ENCODE peak calls at places on chromosome 20, in four cellular contexts. K is right cardiac atrium, Y is IMR-90, B is sigmoid colon. X is an unnamed sample.

GRCh38 chr20:7770578-7770977 is 169.7 kb downstream of the HAO1 start:
- DNase-seq in K (no peak), Y (no peak), B (no peak), X (peak; percentile 63)

GRCh38 chr20:64166712-64167615 is 2.7 kb downstream of the MYT1 start:
- DNase-seq in B (no peak), K (no peak), Y (no peak), X (no peak)

GRCh38 chr20:56759741-56760278 is 130.7 kb downstream of the TFAP2C start:
- DNase-seq in Y (no peak), B (no peak), K (no peak), X (peak; percentile 64)

GRCh38 chr20:9930142-9930541 is 91.3 kb upstream of the PAK5 start:
- DNase-seq in K (no peak), Y (no peak), B (no peak), X (peak; percentile 24)

GRCh38 chr20:59748555-59749292 is 144.4 kb downstream of the PHACTR3 start:
- DNase-seq in Y (peak; percentile 19), B (peak; percentile 84), K (peak; percentile 60), X (no peak)

GRCh38 chr20:61556116-61556515 is 304.1 kb downstream of the CDH4 start:
- DNase-seq in K (no peak), Y (peak; percentile 93), B (no peak), X (peak; percentile 79)

GRCh38 chr20:2093200-2093781 is 8.3 kb upstream of the STK35 start:
- DNase-seq in Y (no peak), B (no peak), K (no peak), X (peak; percentile 9)

GRCh38 chr20:31596831-31597482 is 8.1 kb upstream of the ID1 start:
- DNase-seq in B (no peak), K (no peak), Y (no peak), X (no peak)

GRCh38 chr20:59220161-59220560 is 56.5 kb downstream of the ZNF831 start:
- DNase-seq in Y (no peak), K (no peak), B (no peak), X (no peak)

GRCh38 chr20:36132802-36133211 is 21.7 kb upstream of the EPB41L1 start:
- DNase-seq in K (no peak), B (no peak), Y (no peak), X (no peak)

GRCh38 chr20:3407426-3408250 is at the start of gene DNAAF9:
- DNase-seq in B (peak; percentile 89), Y (peak; percentile 59), K (peak; percentile 75), X (peak; percentile 90)

GRCh38 chr20:39909447-39909846 is 779.6 kb downstream of the MAFB start:
- DNase-seq in K (peak; percentile 16), Y (no peak), B (peak; percentile 72), X (no peak)

GRCh38 chr20:61700595-61701140 is 365.0 kb downstream of the TAF4 start:
- DNase-seq in B (no peak), K (no peak), Y (no peak), X (no peak)

GRCh38 chr20:9338101-9338500 is 176.3 kb upstream of the LAMP5 start:
- DNase-seq in Y (no peak), K (no peak), B (no peak), X (no peak)

GRCh38 chr20:58614984-58615760 is 35.9 kb upstream of the STX16 start:
- DNase-seq in B (no peak), Y (no peak), K (peak; percentile 7), X (no peak)

GRCh38 chr20:31517373-31517772 is 3.1 kb downstream of the HM13 start:
- DNase-seq in K (no peak), B (no peak), Y (peak; percentile 58), X (peak; percentile 54)

GRCh38 chr20:58691773-58692578 is 624 bp upstream of the NPEPL1 start:
- DNase-seq in K (peak; percentile 80), B (peak; percentile 86), Y (no peak), X (no peak)

GRCh38 chr20:62573856-62574611 is 68.3 kb upstream of the SLCO4A1 start:
- DNase-seq in K (no peak), B (no peak), Y (no peak), X (no peak)

GRCh38 chr20:38198238-38198861 is 33.3 kb upstream of the TGM2 start:
- DNase-seq in B (peak; percentile 50), K (no peak), Y (peak; percentile 73), X (peak; percentile 60)

GRCh38 chr20:19936801-19937583 is 80.2 kb upstream of the NAA20 start:
- DNase-seq in Y (no peak), K (no peak), B (no peak), X (peak; percentile 20)

GRCh38 chr20:19938421-19938787 is 78.8 kb upstream of the NAA20 start:
- DNase-seq in K (no peak), Y (no peak), B (no peak), X (no peak)

GRCh38 chr20:19934792-19935491 is 82.2 kb upstream of the NAA20 start:
- DNase-seq in B (peak; percentile 79), K (peak; percentile 54), Y (no peak), X (peak; percentile 88)

GRCh38 chr20:19935842-19936241 is 81.3 kb upstream of the NAA20 start:
- DNase-seq in K (no peak), B (no peak), Y (no peak), X (peak; percentile 82)

DNA sequence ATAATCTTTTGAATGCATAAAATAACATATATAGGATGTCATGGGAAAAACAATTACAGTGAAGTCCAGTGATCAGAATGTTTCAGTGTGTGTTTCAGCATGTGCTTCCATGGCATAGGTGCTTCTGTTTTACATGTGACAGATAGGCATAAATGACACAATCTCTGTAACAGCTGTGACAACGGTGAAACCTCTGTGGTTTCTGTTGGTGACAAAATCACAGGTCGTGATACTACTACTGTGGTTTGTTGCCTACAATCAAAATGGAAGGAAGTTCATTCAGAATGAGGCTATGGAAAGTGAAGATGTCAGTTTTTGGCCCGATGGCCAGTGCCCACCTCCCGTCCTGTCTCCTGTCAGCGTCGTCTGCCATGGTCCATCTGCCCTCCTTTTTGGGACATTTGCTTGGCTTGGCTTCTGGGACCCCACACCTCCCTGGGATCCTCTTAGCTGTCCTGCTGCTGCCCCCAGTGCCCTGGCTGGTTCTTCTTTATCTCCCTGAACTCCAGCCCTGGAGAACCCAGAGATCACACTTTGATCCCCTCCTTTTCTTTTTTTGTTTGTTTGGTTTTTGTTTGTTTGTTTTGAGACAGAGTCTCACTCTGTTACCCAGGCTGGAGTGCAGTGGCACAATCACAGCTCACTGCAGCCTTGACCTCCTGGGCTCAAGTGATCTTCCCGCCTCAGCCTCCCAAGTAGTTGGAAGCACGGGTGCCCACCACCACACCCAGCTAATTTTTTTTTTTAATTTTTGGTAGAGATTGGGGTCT is 79.3 kb upstream of the NAA20 start:
- DNase-seq in Y (no peak), B (no peak), K (no peak), X (no peak)
- H3K4me1 ChIP-seq in Y (peaks cover 10% of the 10 kb centered on the region), B (peaks cover 18% of the 10 kb centered on the region), K (peaks cover 15% of the 10 kb centered on the region), X (peaks cover 37% of the 10 kb centered on the region)

GRCh38 chr20:5073154-5074049 is 46.4 kb downstream of the PCNA start:
- DNase-seq in K (peak; percentile 93), B (peak; percentile 91), Y (peak; percentile 22), X (peak; percentile 91)
- H3K4me1 ChIP-seq in K (peaks cover 2% of the 10 kb centered on the region), B (peaks cover 16% of the 10 kb centered on the region), Y (peaks cover 11% of the 10 kb centered on the region), X (peaks cover 18% of the 10 kb centered on the region)

GRCh38 chr20:47982574-47983360 is 197.5 kb upstream of the SULF2 start:
- DNase-seq in Y (no peak), K (no peak), B (no peak), X (no peak)
- H3K4me1 ChIP-seq in Y (no peaks in the 10 kb centered on the region), K (no peaks in the 10 kb centered on the region), B (peaks cover 6% of the 10 kb centered on the region), X (no peaks in the 10 kb centered on the region)

DNA sequence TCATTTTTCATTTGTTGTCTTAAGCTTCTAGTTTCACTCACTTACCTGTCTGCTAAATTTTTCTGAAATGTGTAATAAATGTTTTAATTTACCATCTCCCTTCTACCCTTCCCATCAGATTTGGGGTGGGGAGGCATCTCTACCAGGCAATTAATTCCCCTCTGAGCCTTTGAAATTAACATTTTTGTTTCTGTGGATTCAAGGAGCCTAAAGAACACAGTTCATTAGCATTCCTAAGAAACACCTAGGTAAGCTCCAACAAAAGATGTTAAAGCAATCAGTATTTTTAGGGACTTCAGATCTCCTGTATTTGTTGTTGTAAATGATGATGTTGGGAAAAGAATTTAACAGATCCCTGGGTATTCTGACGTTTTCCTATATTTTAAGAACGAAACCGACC is 6.6 kb downstream of the TOP1 start:
- DNase-seq in Y (no peak), K (no peak), B (no peak), X (no peak)
- H3K4me1 ChIP-seq in Y (peaks cover 12% of the 10 kb centered on the region), K (peaks cover 16% of the 10 kb centered on the region), B (peaks cover 47% of the 10 kb centered on the region), X (peaks cover 21% of the 10 kb centered on the region)